ENCODE peak calls at places on chromosomes 5 and 9, in six cellular contexts. F is OCI-M1, J is naive B cell, Z is GM03348, C is immature natural killer cell, B is anterior cingulate cortex. V is an unnamed sample.

GRCh38 chr9:36576866-36577265 is 4.2 kb downstream of the MELK start:
- DNase-seq in B (no peak), Z (no peak), F (no peak), C (no peak), J (no peak), V (no peak)

GRCh38 chr5:110414360-110414759 is 312.1 kb downstream of the TMEM232 start:
- DNase-seq in C (no peak), Z (peak; percentile 36), B (no peak), J (no peak), F (peak; percentile 44), V (peak; percentile 10)

GRCh38 chr5:9903806-9904205 is 273.7 kb upstream of the TAS2R1 start:
- DNase-seq in Z (no peak), F (no peak), B (no peak), J (no peak), C (no peak), V (no peak)

GRCh38 chr5:97728920-97729319 is 545.9 kb upstream of the RIOK2 start:
- DNase-seq in Z (no peak), F (no peak), C (no peak), B (no peak), J (no peak), V (no peak)

GRCh38 chr5:62373382-62373781 is 30.3 kb downstream of the DIMT1 start:
- DNase-seq in B (no peak), J (no peak), C (no peak), Z (no peak), F (no peak), V (no peak)

GRCh38 chr5:61719124-61719523 is 387.1 kb downstream of the ZSWIM6 start:
- DNase-seq in Z (no peak), B (no peak), F (no peak), J (no peak), C (no peak), V (no peak)

GRCh38 chr9:4741365-4742031 is 496 bp upstream of the AK3 start:
- DNase-seq in C (no peak), B (no peak), Z (peak; percentile 25), J (no peak), F (peak; percentile 97), V (peak; percentile 33)

GRCh38 chr5:1112596-1113331 is 901 bp upstream of the SLC12A7 start:
- DNase-seq in Z (no peak), C (no peak), J (no peak), F (no peak), B (no peak), V (no peak)

GRCh38 chr9:86580688-86581087 is 226.5 kb upstream of the TUT7 start:
- DNase-seq in B (no peak), Z (no peak), F (no peak), C (no peak), J (no peak), V (no peak)

GRCh38 chr5:83414601-83415000 is 56.9 kb upstream of the VCAN start:
- DNase-seq in J (no peak), Z (peak; percentile 11), F (peak; percentile 43), C (no peak), B (no peak), V (peak; percentile 24)

GRCh38 chr9:87494970-87495471 is 2.6 kb upstream of the DAPK1 start:
- DNase-seq in Z (no peak), C (no peak), J (no peak), F (peak; percentile 94), B (no peak), V (peak; percentile 21)

GRCh38 chr5:172699999-172700685 is 59.1 kb downstream of the NEURL1B start:
- DNase-seq in C (no peak), F (no peak), J (no peak), B (no peak), Z (no peak), V (no peak)

GRCh38 chr5:68429510-68429909 is 214.0 kb downstream of the PIK3R1 start:
- DNase-seq in C (no peak), B (no peak), Z (no peak), J (no peak), F (no peak), V (no peak)

GRCh38 chr5:136098171-136098570 is 34.5 kb upstream of the SMAD5 start:
- DNase-seq in Z (no peak), C (no peak), J (no peak), B (no peak), F (no peak), V (no peak)

V was measured in AG20443.